ENCODE peak calls at places on chromosomes 1 and 21, in seven cellular contexts. U is HFF-Myc, K is NCI-H1417, I is adrenal gland, R is cardiac muscle cell, B is HCEC 1CT, M is globus pallidus. T is an unnamed sample.

GRCh38 chr1:100862591-100862990 is 32.1 kb downstream of the EXTL2 start:
- DNase-seq in K (no peak), I (no peak), R (peak), U (no peak), M (no peak), B (peak), T (no peak)

GRCh38 chr1:1020415-1021009 is 592 bp downstream of the AGRN start:
- DNase-seq in K (peak), M (no peak), I (no peak), B (peak), U (no peak), R (no peak), T (no peak)

GRCh38 chr21:38054334-38054733 is 138.1 kb upstream of the KCNJ6 start:
- DNase-seq in U (no peak), R (no peak), M (no peak), I (no peak), K (peak), B (no peak), T (no peak)

GRCh38 chr1:48688102-48688760 is 88.5 kb downstream of the BEND5 start:
- DNase-seq in B (no peak), M (no peak), I (no peak), R (no peak), K (peak), U (no peak), T (no peak)

GRCh38 chr1:117828206-117828605 is 101.2 kb downstream of the GDAP2 start:
- DNase-seq in K (no peak), I (no peak), M (no peak), U (no peak), R (peak), B (peak), T (no peak)

GRCh38 chr1:93732514-93732913 is 50.9 kb upstream of the BCAR3 start:
- DNase-seq in U (no peak), R (no peak), I (no peak), B (no peak), M (no peak), K (no peak), T (no peak)

GRCh38 chr1:20252587-20252986 is 38.1 kb upstream of the VWA5B1 start:
- DNase-seq in K (no peak), M (no peak), U (no peak), I (no peak), R (no peak), B (no peak), T (no peak)

GRCh38 chr1:234842726-234843641 is 233.0 kb upstream of the IRF2BP2 start:
- DNase-seq in K (no peak), B (no peak), R (peak), I (no peak), M (no peak), U (no peak), T (no peak)

GRCh38 chr1:25738507-25738906 is 61.5 kb upstream of the SELENON start:
- DNase-seq in K (no peak), M (no peak), R (no peak), U (no peak), B (no peak), I (no peak), T (no peak)

GRCh38 chr1:94279048-94279447 is 41.7 kb upstream of the ARHGAP29 start:
- DNase-seq in I (no peak), M (no peak), B (peak), U (no peak), K (no peak), R (peak), T (no peak)

GRCh38 chr21:31559368-31560119 is 99.9 kb upstream of the SOD1 start:
- DNase-seq in K (peak), U (peak), B (no peak), I (peak), M (peak), R (peak), T (peak)

GRCh38 chr1:47230692-47231313 is 1.2 kb downstream of the TAL1 start:
- DNase-seq in U (no peak), M (no peak), K (no peak), B (no peak), R (peak), I (no peak), T (no peak)

GRCh38 chr21:45295576-45296365 is 8.1 kb upstream of the POFUT2 start:
- DNase-seq in M (no peak), R (no peak), K (no peak), I (peak), U (no peak), B (peak), T (peak)

GRCh38 chr1:39484564-39484963 is 6.9 kb upstream of the BMP8A start:
- DNase-seq in U (no peak), I (no peak), B (no peak), R (no peak), K (no peak), M (no peak), T (no peak)

GRCh38 chr1:206797534-206798383 is 25.5 kb upstream of the IL10 start:
- DNase-seq in R (peak), U (no peak), K (peak), B (no peak), I (no peak), M (no peak), T (no peak)